ENCODE peak calls at places on chromosomes 5 and 9, in seven cellular contexts. One of them, this sample, is unnamed.

GRCh38 chr9:124735121-124735520 is 36.0 kb downstream of the NR6A1 start:
- DNase-seq in H1: no peak
- DNase-seq in HepG2: peak; percentile 44
- DNase-seq in HCT116: peak; percentile 59
- DNase-seq in GM12878: no peak
- DNase-seq in SK-N-SH: no peak
- DNase-seq in K562: no peak
- DNase-seq in this sample: peak; percentile 26

GRCh38 chr5:50711280-50711679 is 44.8 kb downstream of the PARP8 start:
- DNase-seq in K562: no peak
- DNase-seq in HepG2: no peak
- DNase-seq in SK-N-SH: peak; percentile 2
- DNase-seq in GM12878: peak; percentile 87
- DNase-seq in H1: no peak
- DNase-seq in HCT116: no peak
- DNase-seq in this sample: peak; percentile 21

GRCh38 chr9:125039544-125039943 is 98.7 kb upstream of the GOLGA1 start:
- DNase-seq in H1: no peak
- DNase-seq in K562: no peak
- DNase-seq in GM12878: no peak
- DNase-seq in HCT116: no peak
- DNase-seq in HepG2: no peak
- DNase-seq in SK-N-SH: no peak
- DNase-seq in this sample: no peak

GRCh38 chr5:143153332-143154119 is 250.0 kb downstream of the NR3C1 start:
- DNase-seq in GM12878: no peak
- DNase-seq in HepG2: no peak
- DNase-seq in K562: no peak
- DNase-seq in HCT116: no peak
- DNase-seq in H1: no peak
- DNase-seq in SK-N-SH: no peak
- DNase-seq in this sample: no peak

GRCh38 chr9:126676685-126677143 is 63.0 kb downstream of the LMX1B start:
- DNase-seq in K562: no peak
- DNase-seq in GM12878: no peak
- DNase-seq in HepG2: no peak
- DNase-seq in SK-N-SH: peak; percentile 56
- DNase-seq in H1: peak; percentile 82
- DNase-seq in HCT116: no peak
- DNase-seq in this sample: no peak

GRCh38 chr5:54986269-54986654 is 869 bp upstream of the ESM1 start:
- DNase-seq in HCT116: no peak
- DNase-seq in SK-N-SH: no peak
- DNase-seq in HepG2: no peak
- DNase-seq in GM12878: no peak
- DNase-seq in K562: no peak
- DNase-seq in H1: no peak
- DNase-seq in this sample: no peak

GRCh38 chr5:40223884-40224402 is 455.8 kb upstream of the PTGER4 start:
- DNase-seq in GM12878: peak; percentile 85
- DNase-seq in HCT116: no peak
- DNase-seq in K562: no peak
- DNase-seq in H1: no peak
- DNase-seq in HepG2: no peak
- DNase-seq in SK-N-SH: no peak
- DNase-seq in this sample: no peak

GRCh38 chr5:53114988-53115387 is 5.4 kb upstream of the MOCS2 start:
- DNase-seq in HCT116: no peak
- DNase-seq in H1: no peak
- DNase-seq in K562: no peak
- DNase-seq in SK-N-SH: no peak
- DNase-seq in HepG2: peak; percentile 16
- DNase-seq in GM12878: no peak
- DNase-seq in this sample: no peak

GRCh38 chr9:93117924-93118862 is 15.9 kb downstream of the NINJ1 start:
- DNase-seq in HepG2: no peak
- DNase-seq in HCT116: no peak
- DNase-seq in SK-N-SH: no peak
- DNase-seq in H1: no peak
- DNase-seq in GM12878: no peak
- DNase-seq in K562: no peak
- DNase-seq in this sample: no peak

GRCh38 chr5:31047621-31048020 is 145.9 kb upstream of the CDH6 start:
- DNase-seq in SK-N-SH: no peak
- DNase-seq in GM12878: no peak
- DNase-seq in K562: no peak
- DNase-seq in HCT116: no peak
- DNase-seq in HepG2: no peak
- DNase-seq in H1: no peak
- DNase-seq in this sample: no peak

GRCh38 chr5:177419045-177419444 is 7.4 kb upstream of the GRK6 start:
- DNase-seq in K562: no peak
- DNase-seq in H1: no peak
- DNase-seq in GM12878: no peak
- DNase-seq in SK-N-SH: no peak
- DNase-seq in HepG2: no peak
- DNase-seq in HCT116: no peak
- DNase-seq in this sample: no peak

GRCh38 chr5:15948225-15948624 is 231.4 kb downstream of the MARCHF11 start:
- DNase-seq in SK-N-SH: no peak
- DNase-seq in H1: no peak
- DNase-seq in HCT116: no peak
- DNase-seq in K562: no peak
- DNase-seq in HepG2: no peak
- DNase-seq in GM12878: no peak
- DNase-seq in this sample: no peak

GRCh38 chr5:107968998-107969397 is 298.3 kb upstream of the EFNA5 start:
- DNase-seq in HepG2: no peak
- DNase-seq in K562: no peak
- DNase-seq in GM12878: no peak
- DNase-seq in HCT116: no peak
- DNase-seq in H1: no peak
- DNase-seq in SK-N-SH: no peak
- DNase-seq in this sample: no peak

GRCh38 chr9:129182625-129183494 is 4.8 kb upstream of the IER5L start:
- DNase-seq in HepG2: peak; percentile 62
- DNase-seq in HCT116: no peak
- DNase-seq in H1: no peak
- DNase-seq in K562: peak; percentile 83
- DNase-seq in SK-N-SH: peak; percentile 65
- DNase-seq in GM12878: no peak
- DNase-seq in this sample: no peak

GRCh38 chr9:3018691-3019230 is 174.9 kb upstream of the PUM3 start:
- DNase-seq in K562: no peak
- DNase-seq in GM12878: no peak
- DNase-seq in HepG2: no peak
- DNase-seq in SK-N-SH: no peak
- DNase-seq in HCT116: no peak
- DNase-seq in H1: no peak
- DNase-seq in this sample: no peak

GRCh38 chr9:104494808-104495207 is 9.3 kb upstream of the OR13F1 start:
- DNase-seq in H1: no peak
- DNase-seq in HepG2: no peak
- DNase-seq in GM12878: no peak
- DNase-seq in SK-N-SH: peak; percentile 22
- DNase-seq in HCT116: no peak
- DNase-seq in K562: no peak
- DNase-seq in this sample: peak; percentile 45

GRCh38 chr5:454936-455335 is 12.0 kb downstream of the EXOC3 start:
- DNase-seq in GM12878: no peak
- DNase-seq in HCT116: no peak
- DNase-seq in SK-N-SH: no peak
- DNase-seq in HepG2: no peak
- DNase-seq in K562: no peak
- DNase-seq in H1: no peak
- DNase-seq in this sample: no peak
- TF ChIP-seq JUND in GM12878: no peak
- TF ChIP-seq JUND in HCT116: no peak
- TF ChIP-seq JUND in SK-N-SH: no peak
- TF ChIP-seq JUND in HepG2: no peak
- TF ChIP-seq JUND in K562: no peak
- TF ChIP-seq JUND in H1: no peak
- TF ChIP-seq JUND in this sample: no peak

GRCh38 chr5:78747703-78748359 is 99.3 kb upstream of the LHFPL2 start:
- DNase-seq in H1: no peak
- DNase-seq in GM12878: no peak
- DNase-seq in HepG2: no peak
- DNase-seq in SK-N-SH: no peak
- DNase-seq in K562: no peak
- DNase-seq in HCT116: no peak
- DNase-seq in this sample: no peak
- TF ChIP-seq JUND in H1: no peak
- TF ChIP-seq JUND in GM12878: no peak
- TF ChIP-seq JUND in HepG2: no peak
- TF ChIP-seq JUND in SK-N-SH: peak; percentile 58
- TF ChIP-seq JUND in K562: no peak
- TF ChIP-seq JUND in HCT116: no peak
- TF ChIP-seq JUND in this sample: no peak

GRCh38 chr5:176176231-176176630 is 62.0 kb upstream of the SIMC1 start:
- DNase-seq in HCT116: no peak
- DNase-seq in SK-N-SH: no peak
- DNase-seq in K562: no peak
- DNase-seq in H1: no peak
- DNase-seq in HepG2: no peak
- DNase-seq in GM12878: no peak
- DNase-seq in this sample: no peak
- TF ChIP-seq JUND in HCT116: no peak
- TF ChIP-seq JUND in SK-N-SH: no peak
- TF ChIP-seq JUND in K562: no peak
- TF ChIP-seq JUND in H1: no peak
- TF ChIP-seq JUND in HepG2: no peak
- TF ChIP-seq JUND in GM12878: no peak
- TF ChIP-seq JUND in this sample: no peak

DNA sequence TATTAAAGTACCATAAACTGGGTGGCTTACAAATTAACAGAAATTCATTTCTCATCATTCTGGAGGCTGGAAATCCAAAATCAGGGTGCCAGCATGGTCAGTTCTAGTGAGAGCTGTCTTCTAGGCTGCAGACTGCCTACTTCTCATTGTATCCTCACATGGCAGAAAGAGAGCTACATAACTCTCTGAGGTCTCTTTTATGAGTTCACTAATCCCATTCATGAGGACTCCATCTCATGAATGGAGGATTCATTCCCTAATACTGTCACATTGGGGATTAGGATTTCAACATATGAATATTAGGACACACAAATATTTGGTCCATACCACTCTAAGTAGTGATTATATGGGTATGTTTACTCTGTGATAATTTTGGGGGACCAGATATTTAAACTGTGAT is 84.0 kb downstream of the ERP44 start:
- DNase-seq in HepG2: no peak
- DNase-seq in GM12878: no peak
- DNase-seq in SK-N-SH: no peak
- DNase-seq in K562: no peak
- DNase-seq in HCT116: no peak
- DNase-seq in H1: no peak
- DNase-seq in this sample: no peak
- TF ChIP-seq JUND in HepG2: no peak
- TF ChIP-seq JUND in GM12878: no peak
- TF ChIP-seq JUND in SK-N-SH: no peak
- TF ChIP-seq JUND in K562: no peak
- TF ChIP-seq JUND in HCT116: no peak
- TF ChIP-seq JUND in H1: no peak
- TF ChIP-seq JUND in this sample: no peak

GRCh38 chr5:6371079-6371810 is 7.1 kb downstream of the MED10 start:
- DNase-seq in H1: no peak
- DNase-seq in SK-N-SH: no peak
- DNase-seq in GM12878: no peak
- DNase-seq in HCT116: no peak
- DNase-seq in K562: no peak
- DNase-seq in HepG2: no peak
- DNase-seq in this sample: no peak
- TF ChIP-seq JUND in H1: no peak
- TF ChIP-seq JUND in SK-N-SH: no peak
- TF ChIP-seq JUND in GM12878: no peak
- TF ChIP-seq JUND in HCT116: no peak
- TF ChIP-seq JUND in K562: no peak
- TF ChIP-seq JUND in HepG2: no peak
- TF ChIP-seq JUND in this sample: no peak

GRCh38 chr5:21792736-21793135 is 1060.4 kb downstream of the CDH12 start:
- DNase-seq in K562: no peak
- DNase-seq in HepG2: no peak
- DNase-seq in HCT116: no peak
- DNase-seq in H1: no peak
- DNase-seq in GM12878: no peak
- DNase-seq in SK-N-SH: no peak
- DNase-seq in this sample: no peak
- TF ChIP-seq JUND in K562: no peak
- TF ChIP-seq JUND in HepG2: no peak
- TF ChIP-seq JUND in HCT116: no peak
- TF ChIP-seq JUND in H1: no peak
- TF ChIP-seq JUND in GM12878: no peak
- TF ChIP-seq JUND in SK-N-SH: peak; percentile 6
- TF ChIP-seq JUND in this sample: no peak

This sample was measured in T47D.